ENCODE peak calls at places on chromosomes 4 and X, in nine cellular contexts. Z, E, O, V, Y, F, M, L and C are unnamed samples.

GRCh38 chrX:112734250-112734649 is 54.5 kb upstream of the LHFPL1 start:
- DNase-seq in Z (no peak), E (peak; percentile 14), O (no peak), V (no peak), Y (no peak), F (no peak), M (no peak), L (no peak), C (no peak)

GRCh38 chr4:90951037-90951436 is 823.8 kb downstream of the CCSER1 start:
- DNase-seq in Z (peak; percentile 9), E (peak; percentile 87), O (no peak), V (no peak), Y (no peak), F (peak; percentile 64), M (no peak), L (no peak), C (no peak)

GRCh38 chrX:14697453-14697852 is 168.1 kb downstream of the GLRA2 start:
- DNase-seq in Z (peak; percentile 13), E (peak; percentile 45), O (no peak), V (peak; percentile 7), Y (no peak), F (peak; percentile 56), M (peak; percentile 5), L (no peak), C (peak; percentile 76)

GRCh38 chr4:11743236-11743635 is 314.5 kb upstream of the HS3ST1 start:
- DNase-seq in Z (peak; percentile 72), E (no peak), O (no peak), V (no peak), Y (no peak), F (no peak), M (no peak), L (no peak), C (no peak)

GRCh38 chr4:147463065-147463464 is 17.8 kb upstream of the EDNRA start:
- DNase-seq in Z (no peak), E (no peak), O (no peak), V (no peak), Y (no peak), F (no peak), M (no peak), L (no peak), C (no peak)

GRCh38 chrX:76109654-76110053 is 63.2 kb upstream of the PBDC1 start:
- DNase-seq in Z (no peak), E (no peak), O (no peak), V (no peak), Y (no peak), F (no peak), M (no peak), L (no peak), C (no peak)

GRCh38 chrX:41045960-41046567 is 39.2 kb upstream of the USP9X start:
- DNase-seq in Z (no peak), E (no peak), O (no peak), V (no peak), Y (peak; percentile 31), F (peak; percentile 60), M (no peak), L (peak; percentile 22), C (peak; percentile 67)

GRCh38 chrX:23333842-23334535 is 660 bp upstream of the PTCHD1 start:
- DNase-seq in Z (no peak), E (no peak), O (no peak), V (no peak), Y (no peak), F (peak; percentile 79), M (no peak), L (no peak), C (peak; percentile 33)

GRCh38 chr4:106344324-106344970 is 24.1 kb downstream of the GIMD1 start:
- DNase-seq in Z (no peak), E (peak; percentile 20), O (no peak), V (no peak), Y (no peak), F (no peak), M (no peak), L (no peak), C (no peak)

GRCh38 chr4:84948056-84948455 is 18.4 kb downstream of the WDFY3 start:
- DNase-seq in Z (no peak), E (no peak), O (no peak), V (no peak), Y (no peak), F (no peak), M (no peak), L (no peak), C (no peak)

GRCh38 chr4:40886931-40887330 is 137.2 kb downstream of the NSUN7 start:
- DNase-seq in Z (no peak), E (no peak), O (no peak), V (no peak), Y (no peak), F (no peak), M (no peak), L (no peak), C (no peak)

GRCh38 chr4:123064390-123064789 is 142.0 kb upstream of the NUDT6 start:
- DNase-seq in Z (no peak), E (peak; percentile 91), O (no peak), V (no peak), Y (no peak), F (no peak), M (no peak), L (no peak), C (no peak)